ENCODE peak calls at places on chromosomes 11 and 22, in five cellular contexts. One of them, this sample, is unnamed.

GRCh38 chr22:39098026-39098425 is 982 bp downstream of the APOBEC3H start:
- DNase-seq in osteocyte: no peak
- DNase-seq in DMS79: no peak
- DNase-seq in fibroblast of mammary gland: no peak
- DNase-seq in GM10248: peak
- DNase-seq in this sample: no peak

GRCh38 chr22:29102300-29102699 is 29.5 kb downstream of the KREMEN1 start:
- DNase-seq in osteocyte: no peak
- DNase-seq in DMS79: no peak
- DNase-seq in fibroblast of mammary gland: no peak
- DNase-seq in GM10248: no peak
- DNase-seq in this sample: no peak

GRCh38 chr11:19259487-19260345 is 19.0 kb upstream of the E2F8 start:
- DNase-seq in osteocyte: no peak
- DNase-seq in DMS79: no peak
- DNase-seq in fibroblast of mammary gland: peak
- DNase-seq in GM10248: peak
- DNase-seq in this sample: peak

GRCh38 chr11:26805001-26805400 is 83.1 kb upstream of the SLC5A12 start:
- DNase-seq in osteocyte: no peak
- DNase-seq in DMS79: no peak
- DNase-seq in fibroblast of mammary gland: no peak
- DNase-seq in GM10248: no peak
- DNase-seq in this sample: no peak

GRCh38 chr11:100825610-100826009 is 138.5 kb downstream of the ARHGAP42 start:
- DNase-seq in osteocyte: no peak
- DNase-seq in DMS79: peak
- DNase-seq in fibroblast of mammary gland: no peak
- DNase-seq in GM10248: no peak
- DNase-seq in this sample: no peak

GRCh38 chr11:129865701-129866100 is 29.7 kb downstream of the NFRKB start:
- DNase-seq in osteocyte: no peak
- DNase-seq in DMS79: no peak
- DNase-seq in fibroblast of mammary gland: no peak
- DNase-seq in GM10248: no peak
- DNase-seq in this sample: no peak

GRCh38 chr22:38735126-38735464 is 20.7 kb downstream of the SUN2 start:
- DNase-seq in osteocyte: no peak
- DNase-seq in DMS79: no peak
- DNase-seq in fibroblast of mammary gland: no peak
- DNase-seq in GM10248: no peak
- DNase-seq in this sample: no peak

GRCh38 chr11:110778351-110778750 is 66.1 kb upstream of the ARHGAP20 start:
- DNase-seq in osteocyte: no peak
- DNase-seq in DMS79: no peak
- DNase-seq in fibroblast of mammary gland: no peak
- DNase-seq in GM10248: no peak
- DNase-seq in this sample: no peak

GRCh38 chr22:16949561-16949960 is 58.5 kb downstream of the GAB4 start:
- DNase-seq in osteocyte: no peak
- DNase-seq in DMS79: no peak
- DNase-seq in fibroblast of mammary gland: peak
- DNase-seq in GM10248: no peak
- DNase-seq in this sample: no peak

GRCh38 chr11:10117709-10118341 is 176.2 kb downstream of the SBF2 start:
- DNase-seq in osteocyte: no peak
- DNase-seq in DMS79: no peak
- DNase-seq in fibroblast of mammary gland: peak
- DNase-seq in GM10248: no peak
- DNase-seq in this sample: no peak

GRCh38 chr11:118908931-118909618 is 16.7 kb downstream of the BCL9L start:
- DNase-seq in osteocyte: peak
- DNase-seq in DMS79: peak
- DNase-seq in fibroblast of mammary gland: peak
- DNase-seq in GM10248: no peak
- DNase-seq in this sample: no peak

GRCh38 chr11:75403037-75403436 is 3.7 kb downstream of the RPS3 start:
- DNase-seq in osteocyte: no peak
- DNase-seq in DMS79: no peak
- DNase-seq in fibroblast of mammary gland: no peak
- DNase-seq in GM10248: no peak
- DNase-seq in this sample: no peak

GRCh38 chr22:28938286-28938833 is 55.0 kb downstream of the ZNRF3 start:
- DNase-seq in osteocyte: no peak
- DNase-seq in DMS79: no peak
- DNase-seq in fibroblast of mammary gland: no peak
- DNase-seq in GM10248: no peak
- DNase-seq in this sample: no peak

GRCh38 chr11:122601131-122602125 is 54.1 kb upstream of the UBASH3B start:
- DNase-seq in osteocyte: no peak
- DNase-seq in DMS79: no peak
- DNase-seq in fibroblast of mammary gland: peak
- DNase-seq in GM10248: no peak
- DNase-seq in this sample: no peak

GRCh38 chr22:28034145-28034759 is 115.2 kb upstream of the PITPNB start:
- DNase-seq in osteocyte: peak
- DNase-seq in DMS79: no peak
- DNase-seq in fibroblast of mammary gland: no peak
- DNase-seq in GM10248: no peak
- DNase-seq in this sample: no peak

GRCh38 chr22:35538801-35539321 is 1.8 kb upstream of the RASD2 start:
- DNase-seq in osteocyte: no peak
- DNase-seq in DMS79: no peak
- DNase-seq in fibroblast of mammary gland: no peak
- DNase-seq in GM10248: peak
- DNase-seq in this sample: no peak

GRCh38 chr11:67177399-67178281 is 58.6 kb downstream of the KDM2A start:
- DNase-seq in osteocyte: no peak
- DNase-seq in DMS79: no peak
- DNase-seq in fibroblast of mammary gland: no peak
- DNase-seq in GM10248: no peak
- DNase-seq in this sample: no peak

GRCh38 chr11:126268361-126268707 is 361 bp downstream of the SRPRA start:
- DNase-seq in osteocyte: no peak
- DNase-seq in DMS79: peak
- DNase-seq in fibroblast of mammary gland: no peak
- DNase-seq in GM10248: no peak
- DNase-seq in this sample: no peak

GRCh38 chr22:43843783-43844530 is 18.4 kb downstream of the SULT4A1 start:
- DNase-seq in osteocyte: no peak
- DNase-seq in DMS79: no peak
- DNase-seq in fibroblast of mammary gland: no peak
- DNase-seq in GM10248: no peak
- DNase-seq in this sample: no peak

GRCh38 chr11:10909141-10909883 is 51.5 kb upstream of the ZBED5 start:
- DNase-seq in osteocyte: no peak
- DNase-seq in DMS79: no peak
- DNase-seq in fibroblast of mammary gland: peak
- DNase-seq in GM10248: no peak
- DNase-seq in this sample: no peak

GRCh38 chr11:120413480-120413879 is 77.3 kb downstream of the ARHGEF12 start:
- DNase-seq in osteocyte: no peak
- DNase-seq in DMS79: no peak
- DNase-seq in fibroblast of mammary gland: peak
- DNase-seq in GM10248: no peak
- DNase-seq in this sample: no peak

GRCh38 chr22:46202897-46203589 is 47.0 kb downstream of the CDPF1 start:
- DNase-seq in osteocyte: no peak
- DNase-seq in DMS79: no peak
- DNase-seq in fibroblast of mammary gland: no peak
- DNase-seq in GM10248: no peak
- DNase-seq in this sample: no peak

GRCh38 chr11:7448126-7448525 is 37.2 kb upstream of the OLFML1 start:
- DNase-seq in osteocyte: no peak
- DNase-seq in DMS79: no peak
- DNase-seq in fibroblast of mammary gland: no peak
- DNase-seq in GM10248: no peak
- DNase-seq in this sample: no peak

GRCh38 chr11:33045551-33046255 is 6.3 kb downstream of the TCP11L1 start:
- DNase-seq in osteocyte: no peak
- DNase-seq in DMS79: no peak
- DNase-seq in fibroblast of mammary gland: peak
- DNase-seq in GM10248: no peak
- DNase-seq in this sample: no peak

GRCh38 chr11:65892661-65893317 is 2.3 kb downstream of the CCDC85B start:
- DNase-seq in osteocyte: no peak
- DNase-seq in DMS79: no peak
- DNase-seq in fibroblast of mammary gland: no peak
- DNase-seq in GM10248: no peak
- DNase-seq in this sample: no peak

GRCh38 chr11:1127664-1128162 is 30.0 kb upstream of the MUC5AC start:
- DNase-seq in osteocyte: no peak
- DNase-seq in DMS79: no peak
- DNase-seq in fibroblast of mammary gland: no peak
- DNase-seq in GM10248: no peak
- DNase-seq in this sample: no peak

GRCh38 chr22:44242946-44243724 is 62.4 kb downstream of the PARVG start:
- DNase-seq in osteocyte: peak
- DNase-seq in DMS79: no peak
- DNase-seq in fibroblast of mammary gland: no peak
- DNase-seq in GM10248: no peak
- DNase-seq in this sample: no peak

GRCh38 chr22:37907036-37907954 is 1.2 kb downstream of the MICALL1 start:
- DNase-seq in osteocyte: no peak
- DNase-seq in DMS79: no peak
- DNase-seq in fibroblast of mammary gland: peak
- DNase-seq in GM10248: no peak
- DNase-seq in this sample: no peak

GRCh38 chr11:79184285-79184684 is 256.5 kb downstream of the TENM4 start:
- DNase-seq in osteocyte: no peak
- DNase-seq in DMS79: no peak
- DNase-seq in fibroblast of mammary gland: no peak
- DNase-seq in GM10248: no peak
- DNase-seq in this sample: no peak

GRCh38 chr11:57407941-57408475 is 17.6 kb upstream of the PRG2 start:
- DNase-seq in osteocyte: no peak
- DNase-seq in DMS79: no peak
- DNase-seq in fibroblast of mammary gland: no peak
- DNase-seq in GM10248: no peak
- DNase-seq in this sample: no peak

GRCh38 chr11:28384418-28384817 is 276.2 kb downstream of the METTL15 start:
- DNase-seq in osteocyte: no peak
- DNase-seq in DMS79: no peak
- DNase-seq in fibroblast of mammary gland: peak
- DNase-seq in GM10248: no peak
- DNase-seq in this sample: no peak

GRCh38 chr11:116931206-116931953 is 94.0 kb upstream of the APOA1 start:
- DNase-seq in osteocyte: no peak
- DNase-seq in DMS79: no peak
- DNase-seq in fibroblast of mammary gland: peak
- DNase-seq in GM10248: peak
- DNase-seq in this sample: no peak

GRCh38 chr11:66317766-66318575 is 1.1 kb upstream of the CD248 start:
- DNase-seq in osteocyte: no peak
- DNase-seq in DMS79: no peak
- DNase-seq in fibroblast of mammary gland: peak
- DNase-seq in GM10248: no peak
- DNase-seq in this sample: no peak

GRCh38 chr11:125075242-125075625 is 12.1 kb downstream of the SLC37A2 start:
- DNase-seq in osteocyte: no peak
- DNase-seq in DMS79: no peak
- DNase-seq in fibroblast of mammary gland: no peak
- DNase-seq in GM10248: peak
- DNase-seq in this sample: no peak

GRCh38 chr11:65429069-65429681 is 6.6 kb downstream of the NEAT1 start:
- DNase-seq in osteocyte: no peak
- DNase-seq in DMS79: no peak
- DNase-seq in fibroblast of mammary gland: peak
- DNase-seq in GM10248: no peak
- DNase-seq in this sample: no peak

This sample was measured in GM12892.